ENCODE peak calls at places on chromosomes 7 and 10, in five cellular contexts. One of them, this sample, is unnamed.

GRCh38 chr10:3486346-3487065 is 298.5 kb downstream of the KLF6 start:
- DNase-seq in OCI-LY7: no peak
- DNase-seq in coronary artery: no peak
- DNase-seq in breast epithelium: peak
- DNase-seq in testis: no peak
- DNase-seq in this sample: no peak

GRCh38 chr7:81297317-81297716 is 378.5 kb upstream of the SEMA3C start:
- DNase-seq in OCI-LY7: no peak
- DNase-seq in coronary artery: no peak
- DNase-seq in breast epithelium: no peak
- DNase-seq in testis: no peak
- DNase-seq in this sample: no peak

GRCh38 chr10:35011771-35012191 is 78.4 kb downstream of the CUL2 start:
- DNase-seq in OCI-LY7: no peak
- DNase-seq in coronary artery: no peak
- DNase-seq in breast epithelium: no peak
- DNase-seq in testis: no peak
- DNase-seq in this sample: no peak

GRCh38 chr10:58647770-58648169 is 135.1 kb downstream of the BICC1 start:
- DNase-seq in OCI-LY7: no peak
- DNase-seq in coronary artery: no peak
- DNase-seq in breast epithelium: no peak
- DNase-seq in testis: no peak
- DNase-seq in this sample: no peak

GRCh38 chr10:124677871-124678565 is 66.2 kb downstream of the FAM53B start:
- DNase-seq in OCI-LY7: no peak
- DNase-seq in coronary artery: no peak
- DNase-seq in breast epithelium: no peak
- DNase-seq in testis: peak
- DNase-seq in this sample: no peak

GRCh38 chr10:101782811-101783735 is at the start of gene NPM3:
- DNase-seq in OCI-LY7: peak
- DNase-seq in coronary artery: peak
- DNase-seq in breast epithelium: peak
- DNase-seq in testis: peak
- DNase-seq in this sample: peak

GRCh38 chr10:85490431-85490830 is 876.2 kb downstream of the GRID1 start:
- DNase-seq in OCI-LY7: no peak
- DNase-seq in coronary artery: no peak
- DNase-seq in breast epithelium: no peak
- DNase-seq in testis: no peak
- DNase-seq in this sample: no peak

GRCh38 chr10:8418631-8419030 is 364.1 kb downstream of the GATA3 start:
- DNase-seq in OCI-LY7: no peak
- DNase-seq in coronary artery: no peak
- DNase-seq in breast epithelium: no peak
- DNase-seq in testis: no peak
- DNase-seq in this sample: no peak

DNA sequence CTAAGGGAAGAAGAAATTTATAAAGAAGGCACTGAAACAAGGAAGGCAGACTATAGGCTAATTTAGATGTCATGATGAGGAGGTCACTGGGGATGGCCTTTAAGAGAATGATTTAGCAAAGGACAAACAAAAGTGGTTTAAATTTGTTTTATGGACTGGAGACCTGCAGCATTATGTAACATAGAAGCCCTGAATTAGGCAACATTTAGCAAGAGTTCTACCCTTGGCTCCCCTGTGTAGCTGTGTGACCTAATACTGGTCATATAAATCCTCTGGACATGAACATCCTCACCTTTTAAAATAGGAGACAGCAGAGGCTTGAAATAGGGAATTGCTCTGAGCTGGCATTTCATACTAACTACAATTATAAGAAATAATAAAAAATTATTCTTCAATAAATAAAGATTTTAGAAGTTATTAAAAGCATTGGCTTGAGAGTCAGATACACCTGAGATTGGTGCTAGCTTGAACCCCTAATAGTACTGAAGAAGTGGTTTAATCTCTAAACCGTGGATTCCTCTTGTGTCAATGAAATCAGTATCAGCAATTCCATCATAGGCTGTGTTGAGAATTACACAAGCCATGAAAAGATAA is 48.9 kb downstream of the RNLS start:
- DNase-seq in OCI-LY7: no peak
- DNase-seq in coronary artery: no peak
- DNase-seq in breast epithelium: no peak
- DNase-seq in testis: no peak
- DNase-seq in this sample: no peak
- TF ChIP-seq CTCF in OCI-LY7: no peak
- TF ChIP-seq CTCF in coronary artery: no peak
- TF ChIP-seq CTCF in breast epithelium: no peak
- TF ChIP-seq CTCF in testis: no peak
- TF ChIP-seq CTCF in this sample: no peak

GRCh38 chr7:117405519-117405918 is 21.8 kb downstream of the ASZ1 start:
- DNase-seq in OCI-LY7: no peak
- DNase-seq in coronary artery: no peak
- DNase-seq in breast epithelium: no peak
- DNase-seq in testis: no peak
- DNase-seq in this sample: no peak

GRCh38 chr7:117399820-117400422 is 27.4 kb downstream of the ASZ1 start:
- DNase-seq in OCI-LY7: no peak
- DNase-seq in coronary artery: no peak
- DNase-seq in breast epithelium: no peak
- DNase-seq in testis: no peak
- DNase-seq in this sample: no peak

GRCh38 chr7:117403737-117404136 is 23.6 kb downstream of the ASZ1 start:
- DNase-seq in OCI-LY7: no peak
- DNase-seq in coronary artery: no peak
- DNase-seq in breast epithelium: no peak
- DNase-seq in testis: no peak
- DNase-seq in this sample: no peak

GRCh38 chr7:117402109-117402508 is 25.2 kb downstream of the ASZ1 start:
- DNase-seq in OCI-LY7: no peak
- DNase-seq in coronary artery: no peak
- DNase-seq in breast epithelium: no peak
- DNase-seq in testis: no peak
- DNase-seq in this sample: no peak

DNA sequence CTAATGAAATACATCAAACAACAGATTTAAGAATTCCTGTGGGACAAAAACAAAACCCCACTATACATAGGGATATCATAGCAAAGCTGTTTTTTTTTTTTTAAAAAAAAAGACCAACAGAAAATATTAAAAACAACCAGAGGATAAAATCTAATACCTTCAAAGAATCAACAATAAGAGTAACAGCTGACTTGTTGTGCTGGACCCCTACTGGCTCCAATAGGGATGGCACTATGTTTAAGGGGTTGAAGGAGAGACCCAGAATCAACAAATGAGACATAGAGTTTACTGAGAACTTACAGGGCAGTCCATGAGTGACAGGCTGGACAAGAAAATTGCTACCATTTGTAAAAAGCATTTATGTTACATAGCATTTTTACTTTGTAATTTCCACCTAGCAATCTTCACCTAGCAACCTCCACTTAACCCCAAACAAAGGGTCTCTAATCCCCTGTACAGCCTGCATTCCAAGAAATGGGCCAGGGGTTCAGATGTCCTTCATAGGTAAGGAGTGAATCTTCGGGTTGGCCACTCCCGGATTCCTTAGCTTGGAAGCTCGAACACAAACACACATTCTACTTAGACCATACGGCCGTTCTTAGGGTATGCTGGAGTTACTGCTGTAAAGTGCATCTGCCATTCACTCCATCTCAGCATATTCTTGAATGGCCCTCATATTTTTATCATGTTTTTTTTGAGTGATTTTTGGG is 25.8 kb downstream of the ASZ1 start:
- DNase-seq in OCI-LY7: no peak
- DNase-seq in coronary artery: no peak
- DNase-seq in breast epithelium: no peak
- DNase-seq in testis: no peak
- DNase-seq in this sample: no peak
- TF ChIP-seq CTCF in OCI-LY7: peak
- TF ChIP-seq CTCF in coronary artery: no peak
- TF ChIP-seq CTCF in breast epithelium: no peak
- TF ChIP-seq CTCF in testis: no peak
- TF ChIP-seq CTCF in this sample: no peak

DNA sequence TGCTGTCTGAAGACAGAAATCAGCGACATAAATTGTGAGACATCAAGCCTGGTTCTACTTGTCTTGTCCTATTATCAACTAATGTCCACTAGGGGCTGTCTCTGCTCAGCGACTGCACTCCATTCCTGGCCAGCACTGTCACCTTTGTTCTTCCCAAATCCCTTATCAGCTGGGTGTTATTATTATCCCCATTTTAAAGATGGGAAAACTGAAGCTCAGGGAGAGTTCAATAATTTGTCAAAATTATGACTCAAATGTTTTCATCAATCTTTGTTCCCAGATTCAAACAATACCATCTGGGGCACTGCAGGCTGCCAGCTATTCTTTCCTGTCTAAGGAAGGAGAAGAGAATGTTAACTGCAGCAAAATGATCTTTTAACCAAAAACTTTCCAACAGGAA is 431.6 kb upstream of the NFE2L3 start:
- DNase-seq in OCI-LY7: peak
- DNase-seq in coronary artery: no peak
- DNase-seq in breast epithelium: no peak
- DNase-seq in testis: peak
- DNase-seq in this sample: no peak
- TF ChIP-seq CTCF in OCI-LY7: peak
- TF ChIP-seq CTCF in coronary artery: no peak
- TF ChIP-seq CTCF in breast epithelium: no peak
- TF ChIP-seq CTCF in testis: peak
- TF ChIP-seq CTCF in this sample: no peak

GRCh38 chr7:30770936-30771858 is at the start of gene MINDY4:
- DNase-seq in OCI-LY7: no peak
- DNase-seq in coronary artery: peak
- DNase-seq in breast epithelium: peak
- DNase-seq in testis: peak
- DNase-seq in this sample: no peak

GRCh38 chr7:30760514-30761213 is 8.7 kb downstream of the INMT start:
- DNase-seq in OCI-LY7: no peak
- DNase-seq in coronary artery: no peak
- DNase-seq in breast epithelium: no peak
- DNase-seq in testis: no peak
- DNase-seq in this sample: peak

GRCh38 chr7:30761214-30762156 is 9.6 kb downstream of the INMT start:
- DNase-seq in OCI-LY7: no peak
- DNase-seq in coronary artery: no peak
- DNase-seq in breast epithelium: no peak
- DNase-seq in testis: peak
- DNase-seq in this sample: no peak

GRCh38 chr7:30764030-30764991 is 6.9 kb upstream of the MINDY4 start:
- DNase-seq in OCI-LY7: no peak
- DNase-seq in coronary artery: peak
- DNase-seq in breast epithelium: no peak
- DNase-seq in testis: no peak
- DNase-seq in this sample: no peak

DNA sequence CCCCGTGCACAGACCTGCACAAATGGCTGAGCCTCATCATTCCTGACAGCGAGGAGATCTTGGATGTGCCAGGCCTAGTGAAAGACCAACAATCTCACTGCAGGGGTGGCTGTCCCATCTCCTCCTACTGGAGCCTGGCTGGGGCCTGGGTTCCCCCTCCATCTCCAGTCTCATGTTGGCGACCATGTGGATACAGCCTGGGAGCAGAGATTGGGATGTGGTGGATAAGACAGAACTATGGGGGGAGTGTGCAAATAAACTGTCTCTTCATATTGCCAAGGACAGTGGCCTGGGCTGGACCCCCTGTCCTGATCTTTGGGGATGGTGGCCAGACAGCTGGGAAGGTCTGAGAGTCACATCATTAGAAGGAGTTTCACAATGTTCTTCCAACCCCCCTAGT is 5.9 kb upstream of the MINDY4 start:
- DNase-seq in OCI-LY7: no peak
- DNase-seq in coronary artery: no peak
- DNase-seq in breast epithelium: no peak
- DNase-seq in testis: no peak
- DNase-seq in this sample: no peak
- TF ChIP-seq CTCF in OCI-LY7: no peak
- TF ChIP-seq CTCF in coronary artery: no peak
- TF ChIP-seq CTCF in breast epithelium: no peak
- TF ChIP-seq CTCF in testis: no peak
- TF ChIP-seq CTCF in this sample: no peak

DNA sequence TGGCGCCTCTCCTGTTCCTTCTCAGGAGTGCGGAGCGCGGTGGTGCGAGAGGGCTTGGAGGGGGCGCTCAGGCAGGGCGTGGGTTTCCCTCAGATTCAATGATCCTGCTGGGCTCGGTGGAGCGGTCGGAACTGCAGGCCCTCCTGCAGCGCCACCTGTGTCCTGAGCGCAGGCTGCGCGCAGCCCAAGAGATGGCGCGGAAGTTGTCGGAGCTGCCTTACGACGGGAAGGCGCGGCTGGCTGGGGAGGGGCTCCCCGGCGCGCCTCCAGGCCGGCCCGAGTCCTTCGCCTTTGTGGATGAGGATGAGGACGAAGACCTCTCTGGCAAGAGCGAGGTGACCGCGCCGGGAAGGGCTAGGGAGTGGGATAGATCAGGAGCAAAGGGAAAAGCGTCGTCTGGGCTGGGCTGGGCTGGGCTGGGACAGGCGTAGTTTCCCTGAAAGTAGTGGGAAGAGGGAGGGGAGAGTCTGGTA is 17.0 kb downstream of the FAM131B start:
- DNase-seq in OCI-LY7: no peak
- DNase-seq in coronary artery: no peak
- DNase-seq in breast epithelium: no peak
- DNase-seq in testis: peak
- DNase-seq in this sample: no peak
- TF ChIP-seq CTCF in OCI-LY7: no peak
- TF ChIP-seq CTCF in coronary artery: no peak
- TF ChIP-seq CTCF in breast epithelium: peak
- TF ChIP-seq CTCF in testis: peak
- TF ChIP-seq CTCF in this sample: no peak

GRCh38 chr10:113822174-113822573 is 31.7 kb downstream of the DCLRE1A start:
- DNase-seq in OCI-LY7: no peak
- DNase-seq in coronary artery: no peak
- DNase-seq in breast epithelium: no peak
- DNase-seq in testis: no peak
- DNase-seq in this sample: no peak

GRCh38 chr10:113819989-113820388 is 33.9 kb downstream of the DCLRE1A start:
- DNase-seq in OCI-LY7: no peak
- DNase-seq in coronary artery: no peak
- DNase-seq in breast epithelium: no peak
- DNase-seq in testis: no peak
- DNase-seq in this sample: no peak

GRCh38 chr10:113825791-113826190 is 28.1 kb downstream of the DCLRE1A start:
- DNase-seq in OCI-LY7: no peak
- DNase-seq in coronary artery: no peak
- DNase-seq in breast epithelium: no peak
- DNase-seq in testis: no peak
- DNase-seq in this sample: no peak

GRCh38 chr10:113820507-113820906 is 33.4 kb downstream of the DCLRE1A start:
- DNase-seq in OCI-LY7: peak
- DNase-seq in coronary artery: no peak
- DNase-seq in breast epithelium: no peak
- DNase-seq in testis: no peak
- DNase-seq in this sample: no peak
- TF ChIP-seq CTCF in OCI-LY7: peak
- TF ChIP-seq CTCF in coronary artery: no peak
- TF ChIP-seq CTCF in breast epithelium: no peak
- TF ChIP-seq CTCF in testis: no peak
- TF ChIP-seq CTCF in this sample: no peak

This sample was measured in omental fat pad.